ENCODE peak calls at places on chromosomes 1 and 21, in four cellular contexts. C, K, I and N are unnamed samples.

GRCh38 chr1:47664356-47664755 is 226.5 kb downstream of the FOXD2 start:
- DNase-seq in C (no peak), K (peak; percentile 9), I (no peak), N (no peak)

GRCh38 chr1:4261327-4261726 is 361.3 kb upstream of the C1orf174 start:
- DNase-seq in C (no peak), K (no peak), I (no peak), N (no peak)

GRCh38 chr21:42724226-42724920 is 71.0 kb downstream of the PDE9A start:
- DNase-seq in C (no peak), K (peak; percentile 78), I (no peak), N (peak; percentile 99)

GRCh38 chr21:44517175-44517899 is 22.7 kb downstream of the KRTAP10-1 start:
- DNase-seq in C (no peak), K (no peak), I (no peak), N (peak; percentile 100)

GRCh38 chr1:154733621-154734020 is 125.6 kb upstream of the ADAR start:
- DNase-seq in C (no peak), K (no peak), I (no peak), N (peak; percentile 46)

GRCh38 chr1:243946946-243947345 is 96.9 kb upstream of the AKT3 start:
- DNase-seq in C (no peak), K (no peak), I (no peak), N (peak; percentile 33)

GRCh38 chr1:30748098-30748698 is 9.4 kb downstream of the LAPTM5 start:
- DNase-seq in C (no peak), K (no peak), I (no peak), N (no peak)

GRCh38 chr1:68188644-68189340 is 43.5 kb downstream of the WLS start:
- DNase-seq in C (no peak), K (no peak), I (no peak), N (peak; percentile 34)

GRCh38 chr1:211420389-211420788 is 71.6 kb downstream of the RD3 start:
- DNase-seq in C (no peak), K (no peak), I (peak; percentile 59), N (peak; percentile 46)

GRCh38 chr21:15749045-15749867 is 19.5 kb downstream of the USP25 start:
- DNase-seq in C (no peak), K (no peak), I (no peak), N (no peak)

GRCh38 chr1:151416231-151416630 is 16.9 kb downstream of the PSMB4 start:
- DNase-seq in C (no peak), K (no peak), I (no peak), N (no peak)

GRCh38 chr1:6002714-6003501 is 10.7 kb upstream of the NPHP4 start:
- DNase-seq in C (no peak), K (no peak), I (no peak), N (no peak)

GRCh38 chr1:242391896-242392295 is 132.6 kb downstream of the PLD5 start:
- DNase-seq in C (no peak), K (no peak), I (no peak), N (no peak)

GRCh38 chr1:207565546-207566468 is 69.8 kb downstream of the CR1 start:
- DNase-seq in C (no peak), K (no peak), I (no peak), N (peak; percentile 16)

GRCh38 chr1:43069481-43070050 is 102.5 kb downstream of the EBNA1BP2 start:
- DNase-seq in C (no peak), K (no peak), I (no peak), N (no peak)

GRCh38 chr1:21449906-21450305 is 10.0 kb downstream of the NBPF3 start:
- DNase-seq in C (no peak), K (no peak), I (no peak), N (no peak)

GRCh38 chr1:203828424-203828823 is 33.0 kb upstream of the SNRPE start:
- DNase-seq in C (no peak), K (no peak), I (no peak), N (no peak)

GRCh38 chr1:30372792-30373433 is 350.5 kb downstream of the MATN1 start:
- DNase-seq in C (no peak), K (no peak), I (no peak), N (no peak)

GRCh38 chr1:20151906-20152598 is 12.9 kb downstream of the PLA2G2F start:
- DNase-seq in C (peak; percentile 87), K (peak; percentile 84), I (no peak), N (peak; percentile 36)

GRCh38 chr1:215682232-215682631 is 115.1 kb downstream of the KCTD3 start:
- DNase-seq in C (no peak), K (no peak), I (no peak), N (no peak)

GRCh38 chr1:67213164-67213563 is 46.9 kb downstream of the IL23R start:
- DNase-seq in C (no peak), K (no peak), I (no peak), N (peak; percentile 12)

GRCh38 chr21:32940079-32941014 is 85.4 kb upstream of the OLIG2 start:
- DNase-seq in C (no peak), K (peak; percentile 40), I (no peak), N (peak; percentile 52)

GRCh38 chr1:212981025-212981495 is 30.7 kb downstream of the VASH2 start:
- DNase-seq in C (no peak), K (peak; percentile 24), I (no peak), N (no peak)

GRCh38 chr1:186662752-186663151 is 17.5 kb downstream of the PTGS2 start:
- DNase-seq in C (no peak), K (no peak), I (no peak), N (no peak)